ENCODE peak calls at places on chromosome 1, in six cellular contexts. One of them, this sample, is unnamed. For H3K27me3, the result is how much of the 10 kb centered on the place peaks cover.

GRCh38 chr1:31376374-31377134 is 3.7 kb upstream of the FABP3 start:
- DNase-seq in dorsolateral prefrontal cortex: peak
- DNase-seq in aorta: peak
- DNase-seq in heart right ventricle: no peak
- DNase-seq in mesenchymal stem cell: peak
- DNase-seq in IMR-90: peak
- DNase-seq in this sample: no peak

GRCh38 chr1:72636636-72637035 is 354.3 kb upstream of the NEGR1 start:
- DNase-seq in dorsolateral prefrontal cortex: no peak
- DNase-seq in IMR-90: no peak
- DNase-seq in mesenchymal stem cell: no peak
- DNase-seq in heart right ventricle: no peak
- DNase-seq in aorta: no peak
- DNase-seq in this sample: no peak

GRCh38 chr1:27634166-27634981 is 611 bp downstream of the FGR start:
- DNase-seq in aorta: peak
- DNase-seq in heart right ventricle: peak
- DNase-seq in dorsolateral prefrontal cortex: no peak
- DNase-seq in mesenchymal stem cell: peak
- DNase-seq in IMR-90: no peak
- DNase-seq in this sample: no peak

GRCh38 chr1:242870944-242871343 is 346.4 kb upstream of the PLD5 start:
- DNase-seq in mesenchymal stem cell: no peak
- DNase-seq in aorta: no peak
- DNase-seq in dorsolateral prefrontal cortex: no peak
- DNase-seq in heart right ventricle: no peak
- DNase-seq in IMR-90: no peak
- DNase-seq in this sample: no peak

GRCh38 chr1:25997759-25998074 is at the start of gene PAFAH2:
- DNase-seq in heart right ventricle: no peak
- DNase-seq in aorta: no peak
- DNase-seq in IMR-90: no peak
- DNase-seq in dorsolateral prefrontal cortex: no peak
- DNase-seq in mesenchymal stem cell: no peak
- DNase-seq in this sample: peak

GRCh38 chr1:114458208-114458777 is 52.7 kb downstream of the TRIM33 start:
- DNase-seq in IMR-90: peak
- DNase-seq in heart right ventricle: no peak
- DNase-seq in mesenchymal stem cell: peak
- DNase-seq in dorsolateral prefrontal cortex: no peak
- DNase-seq in aorta: no peak
- DNase-seq in this sample: no peak

GRCh38 chr1:6771568-6771825 is 13.8 kb upstream of the CAMTA1 start:
- DNase-seq in aorta: no peak
- DNase-seq in IMR-90: no peak
- DNase-seq in heart right ventricle: no peak
- DNase-seq in mesenchymal stem cell: no peak
- DNase-seq in dorsolateral prefrontal cortex: no peak
- DNase-seq in this sample: no peak

GRCh38 chr1:180188103-180188506 is 33.4 kb downstream of the QSOX1 start:
- DNase-seq in mesenchymal stem cell: peak
- DNase-seq in heart right ventricle: no peak
- DNase-seq in aorta: no peak
- DNase-seq in IMR-90: peak
- DNase-seq in dorsolateral prefrontal cortex: peak
- DNase-seq in this sample: no peak

GRCh38 chr1:66552829-66553228 is 18.9 kb downstream of the SGIP1 start:
- DNase-seq in mesenchymal stem cell: no peak
- DNase-seq in heart right ventricle: peak
- DNase-seq in dorsolateral prefrontal cortex: no peak
- DNase-seq in aorta: no peak
- DNase-seq in IMR-90: no peak
- DNase-seq in this sample: peak

GRCh38 chr1:84159533-84160240 is 15.6 kb downstream of the PRKACB start:
- DNase-seq in mesenchymal stem cell: no peak
- DNase-seq in dorsolateral prefrontal cortex: no peak
- DNase-seq in IMR-90: no peak
- DNase-seq in aorta: no peak
- DNase-seq in heart right ventricle: no peak
- DNase-seq in this sample: no peak

GRCh38 chr1:167447521-167448136 is 70.7 kb downstream of the CD247 start:
- DNase-seq in dorsolateral prefrontal cortex: no peak
- DNase-seq in aorta: no peak
- DNase-seq in heart right ventricle: no peak
- DNase-seq in IMR-90: no peak
- DNase-seq in mesenchymal stem cell: no peak
- DNase-seq in this sample: no peak

GRCh38 chr1:225454067-225454618 is 26.3 kb upstream of the LBR start:
- DNase-seq in IMR-90: peak
- DNase-seq in dorsolateral prefrontal cortex: no peak
- DNase-seq in aorta: no peak
- DNase-seq in heart right ventricle: no peak
- DNase-seq in mesenchymal stem cell: peak
- DNase-seq in this sample: peak

GRCh38 chr1:2830761-2831425 is 29.4 kb upstream of the TTC34 start:
- DNase-seq in heart right ventricle: no peak
- DNase-seq in IMR-90: no peak
- DNase-seq in aorta: no peak
- DNase-seq in mesenchymal stem cell: no peak
- DNase-seq in dorsolateral prefrontal cortex: no peak
- DNase-seq in this sample: peak

GRCh38 chr1:2829846-2830615 is 28.5 kb upstream of the TTC34 start:
- DNase-seq in aorta: no peak
- DNase-seq in mesenchymal stem cell: no peak
- DNase-seq in heart right ventricle: no peak
- DNase-seq in dorsolateral prefrontal cortex: no peak
- DNase-seq in IMR-90: no peak
- DNase-seq in this sample: no peak

GRCh38 chr1:2826316-2826715 is 24.8 kb upstream of the TTC34 start:
- DNase-seq in dorsolateral prefrontal cortex: no peak
- DNase-seq in mesenchymal stem cell: no peak
- DNase-seq in aorta: no peak
- DNase-seq in IMR-90: no peak
- DNase-seq in heart right ventricle: no peak
- DNase-seq in this sample: no peak

GRCh38 chr1:2826736-2827292 is 25.3 kb upstream of the TTC34 start:
- DNase-seq in aorta: no peak
- DNase-seq in dorsolateral prefrontal cortex: no peak
- DNase-seq in heart right ventricle: no peak
- DNase-seq in mesenchymal stem cell: no peak
- DNase-seq in IMR-90: no peak
- DNase-seq in this sample: no peak

GRCh38 chr1:2828586-2829250 is 27.2 kb upstream of the TTC34 start:
- DNase-seq in aorta: no peak
- DNase-seq in IMR-90: no peak
- DNase-seq in mesenchymal stem cell: no peak
- DNase-seq in heart right ventricle: no peak
- DNase-seq in dorsolateral prefrontal cortex: no peak
- DNase-seq in this sample: no peak
- H3K27me3 ChIP-seq in aorta: under half
- H3K27me3 ChIP-seq in IMR-90: under half
- H3K27me3 ChIP-seq in mesenchymal stem cell: under half
- H3K27me3 ChIP-seq in heart right ventricle: under half
- H3K27me3 ChIP-seq in dorsolateral prefrontal cortex: under half
- H3K27me3 ChIP-seq in this sample: under half

DNA sequence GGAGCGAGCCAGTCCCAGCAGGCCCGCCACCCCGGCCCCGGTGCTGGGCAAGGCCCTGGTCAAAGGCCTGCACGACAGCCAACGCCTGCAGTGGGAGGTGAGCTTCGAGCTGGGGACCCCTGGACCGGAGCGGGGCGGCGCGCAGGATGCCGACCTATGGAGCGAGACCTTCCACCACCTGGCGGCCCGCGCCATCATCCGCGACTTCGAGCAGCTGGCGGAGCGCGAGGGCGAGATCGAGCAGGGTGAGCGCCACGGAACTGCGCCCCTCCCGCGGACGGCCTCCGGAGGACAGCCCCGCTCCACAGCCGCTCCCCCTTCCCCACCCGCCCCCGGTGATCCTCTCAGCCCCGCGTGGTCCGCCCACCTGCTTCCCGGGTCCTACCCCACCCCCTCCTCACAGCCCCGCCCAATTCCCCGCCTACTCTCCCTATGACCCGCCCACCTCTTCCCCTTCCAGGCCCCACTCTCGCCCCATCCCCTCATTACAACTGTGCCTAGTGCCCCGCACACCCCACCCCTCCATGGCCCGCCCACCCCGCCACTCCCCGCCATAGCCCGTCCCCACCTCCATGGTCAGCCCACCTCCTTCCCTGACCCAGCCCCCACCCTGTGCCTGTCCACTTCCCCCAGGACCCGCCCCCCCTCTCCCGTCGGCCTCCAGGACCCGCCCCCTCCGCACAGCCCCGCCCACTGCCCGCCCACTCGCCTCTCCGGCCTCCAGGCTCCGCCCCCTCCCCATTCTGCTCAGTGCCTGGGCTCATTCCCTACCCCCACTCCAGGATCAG is 52.7 kb downstream of the VWA5B1 start:
- DNase-seq in dorsolateral prefrontal cortex: no peak
- DNase-seq in aorta: peak
- DNase-seq in mesenchymal stem cell: no peak
- DNase-seq in IMR-90: no peak
- DNase-seq in heart right ventricle: peak
- DNase-seq in this sample: no peak
- H3K27me3 ChIP-seq in dorsolateral prefrontal cortex: under half
- H3K27me3 ChIP-seq in aorta: under half
- H3K27me3 ChIP-seq in mesenchymal stem cell: under half
- H3K27me3 ChIP-seq in IMR-90: under half
- H3K27me3 ChIP-seq in heart right ventricle: under half
- H3K27me3 ChIP-seq in this sample: under half

GRCh38 chr1:161727343-161727924 is 6.1 kb downstream of the FCRLB start:
- DNase-seq in aorta: no peak
- DNase-seq in IMR-90: peak
- DNase-seq in dorsolateral prefrontal cortex: no peak
- DNase-seq in mesenchymal stem cell: peak
- DNase-seq in heart right ventricle: peak
- DNase-seq in this sample: no peak

GRCh38 chr1:161728376-161729226 is 7.3 kb downstream of the FCRLB start:
- DNase-seq in IMR-90: no peak
- DNase-seq in mesenchymal stem cell: no peak
- DNase-seq in dorsolateral prefrontal cortex: no peak
- DNase-seq in heart right ventricle: no peak
- DNase-seq in aorta: no peak
- DNase-seq in this sample: no peak

GRCh38 chr1:161732319-161732718 is 11.0 kb downstream of the FCRLB start:
- DNase-seq in dorsolateral prefrontal cortex: no peak
- DNase-seq in aorta: no peak
- DNase-seq in IMR-90: no peak
- DNase-seq in mesenchymal stem cell: no peak
- DNase-seq in heart right ventricle: no peak
- DNase-seq in this sample: no peak

GRCh38 chr1:161731241-161731640 is 9.9 kb downstream of the FCRLB start:
- DNase-seq in aorta: no peak
- DNase-seq in heart right ventricle: no peak
- DNase-seq in IMR-90: no peak
- DNase-seq in dorsolateral prefrontal cortex: no peak
- DNase-seq in mesenchymal stem cell: no peak
- DNase-seq in this sample: no peak

GRCh38 chr1:161730050-161730564 is 8.8 kb downstream of the FCRLB start:
- DNase-seq in mesenchymal stem cell: peak
- DNase-seq in IMR-90: peak
- DNase-seq in aorta: no peak
- DNase-seq in dorsolateral prefrontal cortex: no peak
- DNase-seq in heart right ventricle: no peak
- DNase-seq in this sample: no peak
- H3K27me3 ChIP-seq in mesenchymal stem cell: under half
- H3K27me3 ChIP-seq in IMR-90: under half
- H3K27me3 ChIP-seq in aorta: under half
- H3K27me3 ChIP-seq in dorsolateral prefrontal cortex: under half
- H3K27me3 ChIP-seq in heart right ventricle: under half
- H3K27me3 ChIP-seq in this sample: under half

GRCh38 chr1:2999138-2999537 is 22.1 kb upstream of the ACTRT2 start:
- DNase-seq in mesenchymal stem cell: no peak
- DNase-seq in heart right ventricle: no peak
- DNase-seq in aorta: peak
- DNase-seq in IMR-90: no peak
- DNase-seq in dorsolateral prefrontal cortex: no peak
- DNase-seq in this sample: no peak
- H3K27me3 ChIP-seq in mesenchymal stem cell: under half
- H3K27me3 ChIP-seq in heart right ventricle: under half
- H3K27me3 ChIP-seq in aorta: under half
- H3K27me3 ChIP-seq in IMR-90: under half
- H3K27me3 ChIP-seq in dorsolateral prefrontal cortex: under half
- H3K27me3 ChIP-seq in this sample: under half

GRCh38 chr1:184387871-184388670 is 1.2 kb downstream of the C1orf21 start:
- DNase-seq in IMR-90: peak
- DNase-seq in heart right ventricle: peak
- DNase-seq in aorta: no peak
- DNase-seq in mesenchymal stem cell: peak
- DNase-seq in dorsolateral prefrontal cortex: peak
- DNase-seq in this sample: peak

GRCh38 chr1:184387069-184387870 is 441 bp downstream of the C1orf21 start:
- DNase-seq in aorta: peak
- DNase-seq in mesenchymal stem cell: peak
- DNase-seq in heart right ventricle: peak
- DNase-seq in IMR-90: peak
- DNase-seq in dorsolateral prefrontal cortex: no peak
- DNase-seq in this sample: peak

GRCh38 chr1:184386271-184387068 is at the start of gene C1orf21:
- DNase-seq in mesenchymal stem cell: peak
- DNase-seq in aorta: peak
- DNase-seq in dorsolateral prefrontal cortex: peak
- DNase-seq in heart right ventricle: peak
- DNase-seq in IMR-90: peak
- DNase-seq in this sample: peak

GRCh38 chr1:184383772-184384323 is 3.0 kb upstream of the C1orf21 start:
- DNase-seq in heart right ventricle: no peak
- DNase-seq in aorta: no peak
- DNase-seq in mesenchymal stem cell: no peak
- DNase-seq in IMR-90: no peak
- DNase-seq in dorsolateral prefrontal cortex: no peak
- DNase-seq in this sample: no peak

GRCh38 chr1:184385863-184386262 is 966 bp upstream of the C1orf21 start:
- DNase-seq in aorta: no peak
- DNase-seq in IMR-90: no peak
- DNase-seq in heart right ventricle: no peak
- DNase-seq in mesenchymal stem cell: no peak
- DNase-seq in dorsolateral prefrontal cortex: no peak
- DNase-seq in this sample: no peak
- H3K27me3 ChIP-seq in aorta: under half
- H3K27me3 ChIP-seq in IMR-90: under half
- H3K27me3 ChIP-seq in heart right ventricle: under half
- H3K27me3 ChIP-seq in mesenchymal stem cell: under half
- H3K27me3 ChIP-seq in dorsolateral prefrontal cortex: under half
- H3K27me3 ChIP-seq in this sample: under half

DNA sequence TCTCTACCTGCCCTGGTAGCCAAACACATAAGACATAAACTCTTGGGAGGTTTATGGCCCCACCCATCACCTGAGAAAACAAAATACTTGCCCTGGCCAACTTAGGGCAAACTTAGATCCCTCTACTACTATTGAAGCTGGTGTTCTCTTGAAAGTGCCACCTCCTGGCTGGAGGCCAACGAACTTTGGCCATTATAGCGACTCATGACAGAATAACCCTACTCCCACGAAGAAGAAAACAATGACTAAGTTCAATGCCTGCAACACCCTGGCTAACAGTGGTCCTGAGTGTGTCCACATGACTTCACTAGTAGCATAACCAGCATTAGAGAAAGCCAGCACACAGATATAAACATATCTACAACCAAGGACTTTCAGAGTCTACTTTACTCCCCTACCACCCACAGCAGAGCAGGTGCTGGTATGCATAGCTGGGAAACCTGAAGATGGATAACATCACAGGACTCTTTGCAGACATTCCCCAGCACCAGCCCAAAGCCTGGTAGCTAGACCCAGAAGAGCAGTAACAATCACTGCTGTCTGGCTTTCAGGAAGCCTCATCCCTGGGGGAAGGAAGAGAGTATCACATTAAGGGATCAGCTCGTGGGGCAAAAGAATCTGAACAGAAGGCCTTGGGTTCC is 81.0 kb downstream of the SLC30A10 start:
- DNase-seq in mesenchymal stem cell: no peak
- DNase-seq in IMR-90: no peak
- DNase-seq in heart right ventricle: no peak
- DNase-seq in dorsolateral prefrontal cortex: no peak
- DNase-seq in aorta: no peak
- DNase-seq in this sample: no peak
- H3K27me3 ChIP-seq in mesenchymal stem cell: under half
- H3K27me3 ChIP-seq in IMR-90: under half
- H3K27me3 ChIP-seq in heart right ventricle: under half
- H3K27me3 ChIP-seq in dorsolateral prefrontal cortex: under half
- H3K27me3 ChIP-seq in aorta: under half
- H3K27me3 ChIP-seq in this sample: under half